ENCODE peak calls at places on chromosomes 16 and 17, in nine cellular contexts. A, W, V, R, D, L, B, Y and S are unnamed samples.

GRCh38 chr17:8192070-8192815 is 2.3 kb upstream of the BORCS6 start:
- DNase-seq in A (peak), W (peak), V (peak), R (peak), D (peak), L (peak), B (no peak), Y (peak), S (peak)

GRCh38 chr17:61076649-61077048 is 323.0 kb upstream of the TBX2 start:
- DNase-seq in A (no peak), W (no peak), V (no peak), R (no peak), D (no peak), L (no peak), B (no peak), Y (no peak), S (no peak)

GRCh38 chr17:62809656-62810055 is 1.5 kb upstream of the MARCHF10 start:
- DNase-seq in A (no peak), W (no peak), V (no peak), R (no peak), D (no peak), L (no peak), B (no peak), Y (no peak), S (no peak)

GRCh38 chr17:6712058-6712853 is 913 bp downstream of the SLC13A5 start:
- DNase-seq in A (peak), W (no peak), V (no peak), R (peak), D (peak), L (peak), B (no peak), Y (no peak), S (peak)

GRCh38 chr17:65562206-65562531 is 721 bp upstream of the AXIN2 start:
- DNase-seq in A (no peak), W (no peak), V (no peak), R (no peak), D (no peak), L (no peak), B (no peak), Y (no peak), S (no peak)

GRCh38 chr17:74512624-74513084 is 18.6 kb downstream of the CD300LB start:
- DNase-seq in A (no peak), W (no peak), V (no peak), R (no peak), D (no peak), L (peak), B (no peak), Y (no peak), S (no peak)

GRCh38 chr17:37710344-37710886 is 34.4 kb downstream of the HNF1B start:
- DNase-seq in A (peak), W (no peak), V (no peak), R (peak), D (peak), L (peak), B (no peak), Y (no peak), S (peak)

GRCh38 chr16:4486126-4486893 is 10.1 kb downstream of the HMOX2 start:
- DNase-seq in A (no peak), W (no peak), V (no peak), R (no peak), D (no peak), L (no peak), B (no peak), Y (no peak), S (no peak)

GRCh38 chr17:21039839-21040575 is 2.8 kb downstream of the USP22 start:
- DNase-seq in A (peak), W (peak), V (no peak), R (peak), D (peak), L (peak), B (no peak), Y (no peak), S (peak)

GRCh38 chr16:366476-366875 is 3.9 kb downstream of the MRPL28 start:
- DNase-seq in A (no peak), W (no peak), V (no peak), R (no peak), D (no peak), L (no peak), B (no peak), Y (no peak), S (no peak)

GRCh38 chr17:17043668-17044226 is 1.5 kb downstream of the MPRIP start:
- DNase-seq in A (peak), W (peak), V (no peak), R (no peak), D (peak), L (peak), B (no peak), Y (no peak), S (no peak)

GRCh38 chr16:55914383-55914782 is 39.2 kb upstream of the CES5A start:
- DNase-seq in A (no peak), W (no peak), V (no peak), R (no peak), D (no peak), L (no peak), B (no peak), Y (no peak), S (no peak)

GRCh38 chr16:66064811-66065530 is 301.5 kb upstream of the CDH5 start:
- DNase-seq in A (no peak), W (no peak), V (no peak), R (no peak), D (no peak), L (no peak), B (no peak), Y (no peak), S (no peak)

GRCh38 chr17:9220466-9221230 is 199.3 kb downstream of the NTN1 start:
- DNase-seq in A (no peak), W (no peak), V (no peak), R (no peak), D (no peak), L (no peak), B (no peak), Y (no peak), S (no peak)

DNA sequence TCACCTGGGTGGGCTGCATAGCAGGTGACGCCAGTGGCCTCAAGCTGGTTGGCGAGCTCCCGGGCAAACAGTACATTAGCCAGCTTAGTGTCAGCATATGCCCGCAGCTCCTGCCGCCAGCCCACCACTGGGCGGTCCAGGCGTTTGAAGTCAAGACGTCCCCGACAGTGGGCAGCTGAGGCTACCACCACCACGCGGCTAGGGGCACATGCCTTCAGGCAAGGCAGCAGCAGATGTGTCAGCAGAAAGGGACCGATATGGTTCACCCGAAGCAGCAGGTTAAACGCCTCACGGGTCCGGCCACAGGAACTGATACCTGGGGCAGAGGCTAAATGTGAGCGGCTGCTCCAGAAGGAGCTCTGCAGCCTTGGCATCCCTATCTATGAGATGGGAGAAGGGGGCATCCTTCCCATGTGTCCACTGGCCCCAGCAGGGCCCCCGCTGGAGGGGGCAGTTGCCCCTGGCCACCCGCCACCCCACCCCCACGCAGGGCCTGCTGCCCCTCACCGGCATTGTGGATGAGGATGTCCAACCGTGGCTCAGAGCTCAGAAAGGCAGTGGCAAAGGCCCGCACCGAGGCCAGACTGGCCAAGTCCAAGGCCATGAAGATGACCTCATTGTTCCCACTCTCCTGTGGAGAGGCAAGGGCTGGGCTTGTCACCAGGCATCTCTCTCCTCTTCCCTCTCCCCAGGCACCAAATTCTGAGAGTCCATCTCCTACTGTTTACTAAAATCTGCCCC is 1.7 kb downstream of the DHRS13 start:
- DNase-seq in A (no peak), W (peak), V (no peak), R (no peak), D (no peak), L (no peak), B (no peak), Y (no peak), S (no peak)
- H3K4me3 ChIP-seq in A (peak), W (no peak), V (no peak), R (peak), D (no peak), L (no peak), B (no peak), Y (no peak), S (no peak)

GRCh38 chr17:49576121-49576905 is 642 bp downstream of the NXPH3 start:
- DNase-seq in A (peak), W (peak), V (no peak), R (peak), D (peak), L (peak), B (no peak), Y (peak), S (peak)

GRCh38 chr17:49573510-49574282 is 2.0 kb upstream of the NXPH3 start:
- DNase-seq in A (no peak), W (peak), V (no peak), R (no peak), D (no peak), L (no peak), B (no peak), Y (no peak), S (no peak)

GRCh38 chr17:49575524-49576120 is at the start of gene NXPH3:
- DNase-seq in A (peak), W (peak), V (no peak), R (peak), D (peak), L (peak), B (no peak), Y (peak), S (peak)

GRCh38 chr17:49574283-49574892 is 1.3 kb upstream of the NXPH3 start:
- DNase-seq in A (no peak), W (peak), V (no peak), R (no peak), D (no peak), L (no peak), B (no peak), Y (no peak), S (no peak)

DNA sequence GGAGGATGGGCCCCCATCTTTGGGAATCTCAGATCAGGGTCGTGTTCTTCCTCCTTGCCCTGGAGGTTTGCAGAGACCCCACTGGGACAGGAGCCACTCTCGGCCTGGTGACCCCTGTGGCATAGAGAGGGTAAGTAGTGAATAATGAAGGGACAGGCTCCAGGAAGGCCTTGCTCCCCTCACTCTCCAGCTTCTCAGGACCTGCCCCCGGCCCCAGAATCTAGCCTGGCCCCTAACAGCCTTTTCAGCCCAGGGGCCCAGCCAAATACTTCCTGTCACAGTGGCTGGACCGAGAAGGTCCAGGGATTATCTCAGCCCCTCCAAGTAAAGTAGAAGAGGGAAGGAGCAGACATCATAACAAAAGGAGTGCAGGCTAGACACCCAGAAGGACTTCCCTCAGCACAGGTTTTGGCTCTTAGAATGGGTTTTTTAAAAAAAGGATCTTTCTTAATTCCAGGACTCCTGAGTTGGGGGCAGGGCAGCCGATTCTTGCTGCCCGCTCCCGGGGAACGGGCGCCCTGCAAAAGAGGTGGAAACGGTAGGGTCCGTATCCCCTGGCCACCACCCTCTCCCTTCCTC is 637 bp upstream of the NXPH3 start:
- DNase-seq in A (no peak), W (no peak), V (no peak), R (no peak), D (no peak), L (no peak), B (no peak), Y (no peak), S (no peak)
- H3K4me3 ChIP-seq in A (peak), W (peak), V (peak), R (peak), D (peak), L (peak), B (peak), Y (peak), S (peak)

DNA sequence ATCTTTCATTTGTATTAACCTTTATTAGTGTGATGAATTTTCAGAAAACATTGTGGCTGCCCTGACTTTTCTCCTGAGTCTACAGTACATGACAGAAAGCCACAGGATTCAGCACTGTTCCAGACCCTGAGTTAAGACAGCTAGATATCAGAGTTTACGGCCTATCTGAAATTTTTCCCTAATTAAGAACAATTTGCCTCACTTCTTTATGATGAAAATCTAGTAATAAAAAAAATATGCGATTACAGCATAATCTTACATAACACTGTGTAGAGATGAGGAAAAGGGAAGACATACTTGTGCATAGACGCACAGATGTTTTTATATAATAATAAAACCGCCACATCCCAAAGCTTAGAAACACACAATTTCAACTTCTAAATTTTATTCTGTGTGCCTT is 7.3 kb downstream of the SPOP start:
- DNase-seq in A (no peak), W (no peak), V (no peak), R (no peak), D (no peak), L (no peak), B (no peak), Y (no peak), S (no peak)
- H3K4me3 ChIP-seq in A (no peak), W (no peak), V (no peak), R (no peak), D (no peak), L (no peak), B (no peak), Y (no peak), S (no peak)

DNA sequence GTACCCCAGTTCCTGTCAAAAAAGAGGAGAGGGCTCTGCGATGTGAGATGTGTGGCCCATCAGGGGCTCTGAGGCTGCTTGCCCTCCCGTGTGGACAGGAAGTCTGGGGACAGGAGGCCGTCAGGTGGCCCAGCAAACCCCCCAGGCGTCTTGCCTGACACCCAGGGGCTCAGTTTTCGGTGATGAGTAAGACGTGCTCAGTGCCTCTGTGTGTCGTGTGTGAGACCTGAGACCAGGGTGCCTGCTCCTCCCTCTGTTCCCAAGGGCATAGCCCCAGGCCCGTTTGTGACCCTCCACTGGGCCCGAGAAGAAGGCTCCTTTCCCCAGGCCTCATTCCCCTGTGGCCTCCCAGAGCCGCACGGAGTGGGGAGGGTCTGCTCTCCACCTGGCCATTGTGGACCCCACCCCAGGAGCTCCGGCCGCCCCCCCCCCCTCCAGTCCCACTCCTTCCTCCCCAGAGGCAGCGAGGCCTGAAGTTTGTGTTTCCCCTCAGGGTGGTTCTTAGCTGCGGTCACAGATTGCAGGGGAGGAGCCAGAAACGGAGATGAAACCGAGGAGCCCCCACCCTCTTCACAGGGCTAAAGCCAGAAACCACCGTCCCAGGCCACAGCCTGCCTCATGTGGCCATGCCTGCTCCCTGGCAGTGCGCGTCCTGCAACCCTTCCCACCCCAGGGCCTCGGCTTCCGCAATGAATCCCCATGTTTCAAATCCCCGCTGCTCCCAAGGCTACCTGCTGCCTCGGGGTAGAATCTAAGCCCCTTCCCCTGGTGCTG is 4.9 kb upstream of the ACTG1 start:
- DNase-seq in A (peak), W (peak), V (peak), R (no peak), D (peak), L (no peak), B (no peak), Y (peak), S (no peak)
- H3K4me3 ChIP-seq in A (peak), W (peak), V (peak), R (no peak), D (no peak), L (no peak), B (no peak), Y (peak), S (no peak)

GRCh38 chr16:3019594-3020246 is 448 bp upstream of the TNFRSF12A start:
- DNase-seq in A (no peak), W (no peak), V (no peak), R (no peak), D (no peak), L (no peak), B (no peak), Y (no peak), S (no peak)
- H3K4me3 ChIP-seq in A (peak), W (peak), V (peak), R (peak), D (no peak), L (peak), B (peak), Y (peak), S (peak)

DNA sequence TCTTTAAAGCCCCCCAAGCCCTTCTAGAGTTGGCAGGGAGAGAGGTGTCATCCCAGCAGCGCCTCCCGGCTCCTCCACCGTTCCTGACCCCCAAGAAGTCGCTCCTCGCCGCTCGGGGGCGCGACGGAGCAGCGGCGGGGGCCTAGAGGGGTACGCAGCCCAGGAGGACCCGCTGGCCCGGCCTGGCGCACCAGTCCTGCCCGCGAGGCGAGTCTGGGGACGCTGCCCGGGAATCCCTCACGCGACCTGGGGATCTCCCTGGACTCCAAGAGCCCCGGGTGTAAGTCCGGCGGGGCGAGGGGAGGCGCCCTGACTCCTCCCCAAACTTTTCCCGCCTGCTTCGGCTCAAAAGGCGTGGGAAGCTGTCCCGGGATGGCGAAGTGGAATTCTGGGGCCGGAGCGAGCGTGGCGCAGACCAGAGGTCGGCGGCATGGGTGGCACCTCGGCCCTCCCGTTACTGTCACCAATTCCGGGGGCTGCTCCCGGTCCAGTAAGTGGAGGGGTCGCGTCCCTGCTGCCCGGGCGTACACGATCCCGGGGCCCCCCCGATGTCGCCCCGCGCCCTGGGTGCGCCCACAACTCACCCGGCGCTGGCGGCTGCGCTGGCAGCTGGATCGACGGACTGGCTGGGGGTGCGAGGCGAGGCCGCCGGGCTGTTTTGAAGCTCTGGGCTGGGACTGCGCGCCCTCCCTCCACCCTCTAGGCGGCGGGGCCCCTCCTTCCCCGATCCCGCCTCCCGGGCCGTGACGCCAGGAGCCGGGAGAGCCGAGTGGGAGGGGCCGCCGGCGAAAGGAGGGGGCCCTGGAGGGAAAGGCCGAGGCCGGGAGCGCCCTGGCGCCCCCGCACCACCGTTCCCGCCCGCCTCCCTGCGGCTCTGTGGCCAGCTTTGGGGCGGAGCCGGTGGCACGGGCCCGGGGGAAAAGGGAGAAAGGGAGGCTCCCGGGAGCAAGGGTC is at the start of gene EMP2:
- DNase-seq in A (peak), W (peak), V (no peak), R (peak), D (peak), L (peak), B (no peak), Y (peak), S (peak)
- H3K4me3 ChIP-seq in A (peak), W (peak), V (peak), R (peak), D (peak), L (peak), B (peak), Y (peak), S (peak)

GRCh38 chr17:29621751-29622194 is 939 bp downstream of the CORO6 start:
- DNase-seq in A (no peak), W (peak), V (no peak), R (no peak), D (no peak), L (no peak), B (no peak), Y (no peak), S (no peak)
- H3K4me3 ChIP-seq in A (peak), W (peak), V (no peak), R (peak), D (no peak), L (peak), B (peak), Y (peak), S (no peak)